ENCODE peak calls at places on chromosomes 5 and 9, in six cellular contexts. B is activated CD4-positive, CD25-positive, alpha-beta regulatory T cell treated with anti-CD3 and anti-CD28 coated beads, Interleukin-2, amount 50 U/mL, for 16 hours; Q is C1 segment of cervical spinal cord; R is epithelial cell of prostate; G is kidney tubule cell; L is substantia nigra. A is an unnamed sample.

GRCh38 chr9:136013116-136013515 is 51.9 kb upstream of the UBAC1 start:
- DNase-seq in L (no peak), G (no peak), Q (no peak), B (no peak), R (no peak), A (no peak)

GRCh38 chr5:141150215-141150992 is 547 bp downstream of the PCDHB6 start:
- DNase-seq in B (no peak), Q (no peak), R (no peak), G (no peak), L (no peak), A (no peak)

GRCh38 chr9:136939996-136940525 is 4.5 kb downstream of the FBXW5 start:
- DNase-seq in R (no peak), Q (no peak), B (no peak), L (peak), G (no peak), A (no peak)

GRCh38 chr9:129561594-129562281 is 59.2 kb downstream of the C9orf50 start:
- DNase-seq in L (no peak), Q (no peak), B (no peak), R (no peak), G (peak), A (no peak)

GRCh38 chr5:1445313-1445894 is at the start of gene SLC6A3:
- DNase-seq in R (no peak), B (no peak), G (no peak), L (no peak), Q (no peak), A (no peak)

GRCh38 chr5:939368-939767 is 46.7 kb downstream of the TRIP13 start:
- DNase-seq in Q (no peak), L (no peak), R (no peak), G (no peak), B (no peak), A (no peak)

GRCh38 chr9:137590123-137590468 is 216 bp downstream of the ZMYND19 start:
- DNase-seq in Q (no peak), B (no peak), G (no peak), R (no peak), L (no peak), A (no peak)

GRCh38 chr9:130893250-130894101 is 3.1 kb downstream of the QRFP start:
- DNase-seq in L (no peak), Q (no peak), R (no peak), G (no peak), B (no peak), A (no peak)

GRCh38 chr9:29613773-29614172 is 2040.5 kb upstream of the C9orf72 start:
- DNase-seq in G (no peak), B (no peak), L (no peak), R (no peak), Q (no peak), A (no peak)

GRCh38 chr5:57262533-57262932 is 88.7 kb downstream of the GPBP1 start:
- DNase-seq in G (no peak), R (no peak), L (no peak), B (no peak), Q (no peak), A (no peak)

GRCh38 chr5:128825826-128826225 is 139.5 kb upstream of the SLC27A6 start:
- DNase-seq in G (no peak), Q (no peak), R (no peak), B (no peak), L (no peak), A (no peak)

GRCh38 chr5:119816055-119816454 is 186.7 kb downstream of the FAM170A start:
- DNase-seq in G (no peak), R (peak), Q (no peak), L (no peak), B (no peak), A (no peak)

GRCh38 chr9:5231212-5231611 is at the start of gene INSL4:
- DNase-seq in Q (no peak), R (peak), B (no peak), L (no peak), G (peak), A (no peak)

GRCh38 chr5:173301695-173302545 is 26.3 kb downstream of the STC2 start:
- DNase-seq in R (no peak), B (no peak), L (no peak), Q (no peak), G (no peak), A (no peak)

GRCh38 chr9:107847977-107848376 is 358.4 kb upstream of the KLF4 start:
- DNase-seq in G (peak), Q (no peak), B (no peak), L (no peak), R (no peak), A (no peak)

GRCh38 chr9:121784706-121785426 is 133.4 kb downstream of the DAB2IP start:
- DNase-seq in L (no peak), B (no peak), R (no peak), G (no peak), Q (no peak), A (peak)

GRCh38 chr9:130321539-130321938 is 56.0 kb downstream of the HMCN2 start:
- DNase-seq in B (no peak), Q (no peak), R (no peak), L (no peak), G (no peak), A (no peak)

GRCh38 chr5:65066385-65066784 is 297.7 kb downstream of the CWC27 start:
- DNase-seq in R (no peak), Q (no peak), G (no peak), L (no peak), B (no peak), A (no peak)

GRCh38 chr9:127974002-127974768 is 6.6 kb downstream of the EEIG1 start:
- DNase-seq in Q (no peak), L (no peak), B (no peak), R (no peak), G (no peak), A (no peak)

GRCh38 chr5:142977363-142978051 is 207.3 kb downstream of the ARHGAP26 start:
- DNase-seq in G (peak), L (no peak), B (no peak), R (no peak), Q (no peak), A (peak)

GRCh38 chr5:40078907-40079575 is 600.7 kb upstream of the PTGER4 start:
- DNase-seq in G (no peak), Q (no peak), R (no peak), B (no peak), L (no peak), A (no peak)

GRCh38 chr9:18979367-18979766 is 53.6 kb downstream of the SAXO1 start:
- DNase-seq in B (no peak), R (peak), G (peak), Q (no peak), L (no peak), A (no peak)

GRCh38 chr5:73826761-73827450 is 200.9 kb downstream of the ARHGEF28 start:
- DNase-seq in Q (no peak), G (peak), R (peak), L (no peak), B (no peak), A (peak)

GRCh38 chr9:25472085-25472607 is 206.1 kb downstream of the TUSC1 start:
- DNase-seq in B (no peak), Q (no peak), R (no peak), G (no peak), L (no peak), A (no peak)

GRCh38 chr9:34457266-34458012 is 931 bp downstream of the FAM219A start:
- DNase-seq in R (no peak), L (no peak), G (peak), B (no peak), Q (peak), A (no peak)

GRCh38 chr9:88874391-88874790 is 116.9 kb upstream of the S1PR3 start:
- DNase-seq in L (no peak), R (no peak), B (no peak), Q (no peak), G (no peak), A (no peak)

GRCh38 chr9:99353408-99353807 is 131.3 kb downstream of the SEC61B start:
- DNase-seq in R (peak), B (no peak), G (no peak), Q (no peak), L (no peak), A (no peak)

GRCh38 chr9:71822935-71823334 is 54.6 kb upstream of the CEMIP2 start:
- DNase-seq in L (no peak), Q (no peak), B (no peak), G (no peak), R (no peak), A (no peak)

GRCh38 chr5:91311697-91312501 is 71.2 kb downstream of the ARRDC3 start:
- DNase-seq in G (peak), B (peak), R (peak), L (no peak), Q (peak), A (peak)

GRCh38 chr9:89541798-89542197 is 43.9 kb upstream of the SEMA4D start:
- DNase-seq in B (no peak), R (no peak), Q (no peak), G (no peak), L (no peak), A (no peak)

GRCh38 chr5:36874465-36874864 is 2.1 kb upstream of the NIPBL start:
- DNase-seq in Q (no peak), B (no peak), L (no peak), R (no peak), G (no peak), A (no peak)

GRCh38 chr5:172245046-172245445 is 38.5 kb downstream of the UBTD2 start:
- DNase-seq in R (no peak), L (no peak), B (no peak), Q (no peak), G (no peak), A (no peak)

GRCh38 chr9:88976186-88976887 is 14.9 kb upstream of the S1PR3 start:
- DNase-seq in L (no peak), Q (no peak), B (no peak), R (no peak), G (no peak), A (no peak)

GRCh38 chr5:72392326-72392733 is 72.2 kb downstream of the PTCD2 start:
- DNase-seq in G (no peak), B (no peak), L (no peak), R (peak), Q (no peak), A (no peak)

A was measured in smooth muscle cell of the brain vasculature.